ENCODE peak calls at places on chromosomes 11 and 22, in five cellular contexts. J, G, C, F and W are unnamed samples.

GRCh38 chr22:28923826-28924732 is 40.7 kb downstream of the ZNRF3 start:
- DNase-seq in J (no peak), G (no peak), C (no peak), F (no peak), W (no peak)

GRCh38 chr11:17930544-17931144 is 82.2 kb downstream of the SERGEF start:
- DNase-seq in J (peak), G (no peak), C (no peak), F (no peak), W (no peak)

GRCh38 chr11:98107736-98108135 is 913.0 kb upstream of the CNTN5 start:
- DNase-seq in J (peak), G (no peak), C (no peak), F (no peak), W (no peak)

GRCh38 chr11:80778432-80778831 is 1337.6 kb upstream of the TENM4 start:
- DNase-seq in J (no peak), G (no peak), C (no peak), F (no peak), W (no peak)

GRCh38 chr11:36091256-36091811 is 147.5 kb downstream of the LDLRAD3 start:
- DNase-seq in J (peak), G (no peak), C (no peak), F (no peak), W (no peak)

GRCh38 chr22:26318975-26319374 is 110.1 kb upstream of the ASPHD2 start:
- DNase-seq in J (no peak), G (no peak), C (no peak), F (no peak), W (no peak)

GRCh38 chr11:70661763-70662501 is 263.6 kb downstream of the CTTN start:
- DNase-seq in J (no peak), G (no peak), C (no peak), F (no peak), W (no peak)

GRCh38 chr11:101617735-101618332 is 34.0 kb upstream of the TRPC6 start:
- DNase-seq in J (no peak), G (no peak), C (no peak), F (no peak), W (peak)

GRCh38 chr11:32891657-32892354 is 805 bp upstream of the QSER1 start:
- DNase-seq in J (peak), G (no peak), C (no peak), F (no peak), W (peak)

GRCh38 chr11:66326261-66327111 is 9.6 kb upstream of the CD248 start:
- DNase-seq in J (no peak), G (no peak), C (no peak), F (no peak), W (no peak)

GRCh38 chr11:59528741-59529140 is 17.4 kb downstream of the OR4D9 start:
- DNase-seq in J (no peak), G (no peak), C (no peak), F (no peak), W (no peak)

GRCh38 chr22:42905702-42906183 is 48.7 kb upstream of the ARFGAP3 start:
- DNase-seq in J (no peak), G (peak), C (no peak), F (no peak), W (no peak)

GRCh38 chr11:9726313-9727022 is 62.6 kb downstream of the SWAP70 start:
- DNase-seq in J (no peak), G (no peak), C (no peak), F (no peak), W (peak)

GRCh38 chr22:18070556-18071306 is 7.1 kb upstream of the PEX26 start:
- DNase-seq in J (no peak), G (no peak), C (no peak), F (no peak), W (no peak)

GRCh38 chr22:45503816-45504702 is 1.4 kb downstream of the FBLN1 start:
- DNase-seq in J (peak), G (no peak), C (no peak), F (no peak), W (no peak)

GRCh38 chr11:26465270-26465669 is 106.8 kb downstream of the MUC15 start:
- DNase-seq in J (no peak), G (no peak), C (no peak), F (no peak), W (no peak)

GRCh38 chr11:16963316-16963876 is 50.8 kb downstream of the PLEKHA7 start:
- DNase-seq in J (no peak), G (no peak), C (no peak), F (no peak), W (no peak)

GRCh38 chr11:76806131-76806530 is 23.0 kb downstream of the TSKU start:
- DNase-seq in J (no peak), G (no peak), C (no peak), F (no peak), W (no peak)

GRCh38 chr11:111021131-111021530 is 224.4 kb upstream of the POU2AF2 start:
- DNase-seq in J (no peak), G (no peak), C (no peak), F (no peak), W (no peak)

GRCh38 chr11:111177037-111177988 is 68.2 kb upstream of the POU2AF2 start:
- DNase-seq in J (no peak), G (no peak), C (no peak), F (no peak), W (no peak)

GRCh38 chr11:122851366-122852011 is 13.2 kb downstream of the CRTAM start:
- DNase-seq in J (no peak), G (no peak), C (no peak), F (no peak), W (no peak)

GRCh38 chr22:46657996-46658947 is 38.1 kb downstream of the GRAMD4 start:
- DNase-seq in J (no peak), G (no peak), C (no peak), F (no peak), W (no peak)

GRCh38 chr11:86515297-86516094 is 140.8 kb downstream of the CCDC81 start:
- DNase-seq in J (peak), G (no peak), C (no peak), F (no peak), W (peak)

GRCh38 chr11:68532719-68533369 is 72.3 kb downstream of the PPP6R3 start:
- DNase-seq in J (no peak), G (no peak), C (no peak), F (no peak), W (peak)

GRCh38 chr11:110947100-110947499 is 234.9 kb upstream of the ARHGAP20 start:
- DNase-seq in J (peak), G (no peak), C (no peak), F (no peak), W (no peak)

GRCh38 chr22:45212306-45212709 is 28.4 kb downstream of the KIAA0930 start:
- DNase-seq in J (peak), G (peak), C (no peak), F (no peak), W (peak)